ENCODE peak calls at places on chromosomes 7 and 10, in eight cellular contexts. G, O, K, R, E, S, L and M are unnamed samples.

GRCh38 chr7:136997735-136998134 is 129.3 kb downstream of the CHRM2 start:
- DNase-seq in K (no peak), S (no peak), E (no peak), G (peak; percentile 33), L (no peak), O (no peak), R (no peak), M (no peak)

GRCh38 chr7:137937202-137937560 is 64.7 kb downstream of the CREB3L2 start:
- DNase-seq in R (peak; percentile 68), G (peak; percentile 66), E (no peak), K (peak; percentile 44), O (peak; percentile 31), S (no peak), L (no peak), M (no peak)

GRCh38 chr7:44149571-44150465 is 8.7 kb upstream of the MYL7 start:
- DNase-seq in E (no peak), G (no peak), O (peak; percentile 35), R (no peak), L (no peak), S (peak; percentile 75), K (peak; percentile 29), M (no peak)

GRCh38 chr7:55247466-55247865 is 117.7 kb upstream of the LANCL2 start:
- DNase-seq in L (no peak), S (peak; percentile 23), R (no peak), O (peak; percentile 48), G (peak; percentile 21), K (peak; percentile 35), E (no peak), M (no peak)

GRCh38 chr10:79142064-79142491 is 73.3 kb downstream of the ZMIZ1 start:
- DNase-seq in L (no peak), G (peak; percentile 65), O (peak; percentile 69), K (peak; percentile 91), R (peak; percentile 58), S (no peak), E (no peak), M (no peak)

GRCh38 chr10:5584895-5585516 is 60.2 kb downstream of the CALML3 start:
- DNase-seq in G (peak; percentile 89), S (no peak), O (peak; percentile 79), R (peak; percentile 86), K (peak; percentile 70), E (no peak), L (no peak), M (peak; percentile 9)

GRCh38 chr10:119535310-119535709 is 7.2 kb downstream of the RGS10 start:
- DNase-seq in L (no peak), E (no peak), O (peak; percentile 6), K (peak; percentile 47), G (peak; percentile 43), S (no peak), R (no peak), M (no peak)

GRCh38 chr10:78868048-78868447 is 200.7 kb upstream of the ZMIZ1 start:
- DNase-seq in K (no peak), E (no peak), S (peak; percentile 53), O (no peak), L (no peak), G (no peak), R (no peak), M (no peak)

GRCh38 chr7:6375346-6376101 is 72.2 kb downstream of the DAGLB start:
- DNase-seq in E (peak; percentile 22), R (no peak), O (peak; percentile 63), S (no peak), L (peak; percentile 64), G (peak; percentile 26), K (peak; percentile 54), M (peak; percentile 62)

GRCh38 chr10:74289956-74290355 is 138.9 kb downstream of the ADK start:
- DNase-seq in R (no peak), G (peak; percentile 37), E (no peak), S (no peak), L (no peak), K (no peak), O (peak; percentile 14), M (no peak)

GRCh38 chr10:15857001-15857608 is 3.2 kb downstream of the MINDY3 start:
- DNase-seq in L (no peak), E (no peak), G (no peak), R (no peak), O (no peak), S (no peak), K (peak; percentile 17), M (no peak)

GRCh38 chr7:112481337-112481736 is 546 bp downstream of the LSMEM1 start:
- DNase-seq in G (peak; percentile 31), R (no peak), K (peak; percentile 27), S (no peak), E (no peak), L (peak; percentile 44), O (peak; percentile 13), M (no peak)